ENCODE peak calls at places on chromosomes 1 and 21, in six cellular contexts. One of them, this sample, is unnamed.

GRCh38 chr1:51937112-51937511 is 53.4 kb downstream of the RAB3B start:
- DNase-seq in neural progenitor cell: no peak
- DNase-seq in endodermal cell: no peak
- DNase-seq in ovary: no peak
- DNase-seq in lung: no peak
- DNase-seq in lower lobe of right lung: no peak
- DNase-seq in this sample: no peak

GRCh38 chr1:83055391-83056170 is 943.4 kb downstream of the TTLL7 start:
- DNase-seq in neural progenitor cell: no peak
- DNase-seq in endodermal cell: peak
- DNase-seq in ovary: no peak
- DNase-seq in lung: no peak
- DNase-seq in lower lobe of right lung: no peak
- DNase-seq in this sample: peak

GRCh38 chr1:91901231-91901630 is 15.3 kb upstream of the TGFBR3 start:
- DNase-seq in neural progenitor cell: no peak
- DNase-seq in endodermal cell: no peak
- DNase-seq in ovary: no peak
- DNase-seq in lung: no peak
- DNase-seq in lower lobe of right lung: no peak
- DNase-seq in this sample: no peak

GRCh38 chr1:115794976-115795375 is 26.5 kb upstream of the CASQ2 start:
- DNase-seq in neural progenitor cell: no peak
- DNase-seq in endodermal cell: no peak
- DNase-seq in ovary: no peak
- DNase-seq in lung: no peak
- DNase-seq in lower lobe of right lung: no peak
- DNase-seq in this sample: no peak

GRCh38 chr1:53376041-53376461 is 48.2 kb upstream of the LRP8 start:
- DNase-seq in neural progenitor cell: no peak
- DNase-seq in endodermal cell: peak
- DNase-seq in ovary: no peak
- DNase-seq in lung: no peak
- DNase-seq in lower lobe of right lung: no peak
- DNase-seq in this sample: no peak

GRCh38 chr21:43591468-43592050 is 67.7 kb downstream of the HSF2BP start:
- DNase-seq in neural progenitor cell: no peak
- DNase-seq in endodermal cell: no peak
- DNase-seq in ovary: no peak
- DNase-seq in lung: no peak
- DNase-seq in lower lobe of right lung: no peak
- DNase-seq in this sample: no peak

GRCh38 chr1:6512908-6513280 is 21.4 kb upstream of the PLEKHG5 start:
- DNase-seq in neural progenitor cell: no peak
- DNase-seq in endodermal cell: no peak
- DNase-seq in ovary: no peak
- DNase-seq in lung: no peak
- DNase-seq in lower lobe of right lung: no peak
- DNase-seq in this sample: no peak

GRCh38 chr1:117655220-117655577 is 49.4 kb downstream of the TENT5C start:
- DNase-seq in neural progenitor cell: no peak
- DNase-seq in endodermal cell: no peak
- DNase-seq in ovary: no peak
- DNase-seq in lung: no peak
- DNase-seq in lower lobe of right lung: no peak
- DNase-seq in this sample: peak

GRCh38 chr1:36083635-36084501 is at the start of gene TEKT2:
- DNase-seq in neural progenitor cell: peak
- DNase-seq in endodermal cell: peak
- DNase-seq in ovary: peak
- DNase-seq in lung: peak
- DNase-seq in lower lobe of right lung: no peak
- DNase-seq in this sample: no peak

GRCh38 chr1:226211181-226211580 is 12.3 kb upstream of the MIXL1 start:
- DNase-seq in neural progenitor cell: no peak
- DNase-seq in endodermal cell: peak
- DNase-seq in ovary: no peak
- DNase-seq in lung: no peak
- DNase-seq in lower lobe of right lung: no peak
- DNase-seq in this sample: no peak

GRCh38 chr1:232587141-232588008 is 42.6 kb downstream of the SIPA1L2 start:
- DNase-seq in neural progenitor cell: no peak
- DNase-seq in endodermal cell: no peak
- DNase-seq in ovary: no peak
- DNase-seq in lung: no peak
- DNase-seq in lower lobe of right lung: no peak
- DNase-seq in this sample: no peak

GRCh38 chr1:232591344-232591743 is 38.6 kb downstream of the SIPA1L2 start:
- DNase-seq in neural progenitor cell: peak
- DNase-seq in endodermal cell: no peak
- DNase-seq in ovary: no peak
- DNase-seq in lung: no peak
- DNase-seq in lower lobe of right lung: no peak
- DNase-seq in this sample: no peak

GRCh38 chr1:232589809-232590741 is 39.9 kb downstream of the SIPA1L2 start:
- DNase-seq in neural progenitor cell: no peak
- DNase-seq in endodermal cell: no peak
- DNase-seq in ovary: no peak
- DNase-seq in lung: no peak
- DNase-seq in lower lobe of right lung: peak
- DNase-seq in this sample: no peak

GRCh38 chr1:232590742-232591082 is 39.2 kb downstream of the SIPA1L2 start:
- DNase-seq in neural progenitor cell: no peak
- DNase-seq in endodermal cell: no peak
- DNase-seq in ovary: no peak
- DNase-seq in lung: no peak
- DNase-seq in lower lobe of right lung: no peak
- DNase-seq in this sample: no peak

GRCh38 chr1:232589111-232589808 is 40.7 kb downstream of the SIPA1L2 start:
- DNase-seq in neural progenitor cell: no peak
- DNase-seq in endodermal cell: no peak
- DNase-seq in ovary: no peak
- DNase-seq in lung: no peak
- DNase-seq in lower lobe of right lung: no peak
- DNase-seq in this sample: no peak
- H3K4me3 ChIP-seq in neural progenitor cell: no peak
- H3K4me3 ChIP-seq in endodermal cell: no peak
- H3K4me3 ChIP-seq in ovary: no peak
- H3K4me3 ChIP-seq in lung: no peak
- H3K4me3 ChIP-seq in lower lobe of right lung: no peak
- H3K4me3 ChIP-seq in this sample: no peak

GRCh38 chr21:44969965-44970755 is 30.3 kb downstream of the SLX9 start:
- DNase-seq in neural progenitor cell: no peak
- DNase-seq in endodermal cell: no peak
- DNase-seq in ovary: no peak
- DNase-seq in lung: no peak
- DNase-seq in lower lobe of right lung: no peak
- DNase-seq in this sample: no peak

GRCh38 chr21:44966135-44967081 is 26.6 kb downstream of the SLX9 start:
- DNase-seq in neural progenitor cell: no peak
- DNase-seq in endodermal cell: no peak
- DNase-seq in ovary: peak
- DNase-seq in lung: no peak
- DNase-seq in lower lobe of right lung: peak
- DNase-seq in this sample: no peak

GRCh38 chr21:44969066-44969649 is 29.3 kb downstream of the SLX9 start:
- DNase-seq in neural progenitor cell: no peak
- DNase-seq in endodermal cell: no peak
- DNase-seq in ovary: no peak
- DNase-seq in lung: no peak
- DNase-seq in lower lobe of right lung: no peak
- DNase-seq in this sample: no peak

GRCh38 chr21:44965251-44966022 is 25.6 kb downstream of the SLX9 start:
- DNase-seq in neural progenitor cell: no peak
- DNase-seq in endodermal cell: no peak
- DNase-seq in ovary: no peak
- DNase-seq in lung: no peak
- DNase-seq in lower lobe of right lung: peak
- DNase-seq in this sample: no peak

DNA sequence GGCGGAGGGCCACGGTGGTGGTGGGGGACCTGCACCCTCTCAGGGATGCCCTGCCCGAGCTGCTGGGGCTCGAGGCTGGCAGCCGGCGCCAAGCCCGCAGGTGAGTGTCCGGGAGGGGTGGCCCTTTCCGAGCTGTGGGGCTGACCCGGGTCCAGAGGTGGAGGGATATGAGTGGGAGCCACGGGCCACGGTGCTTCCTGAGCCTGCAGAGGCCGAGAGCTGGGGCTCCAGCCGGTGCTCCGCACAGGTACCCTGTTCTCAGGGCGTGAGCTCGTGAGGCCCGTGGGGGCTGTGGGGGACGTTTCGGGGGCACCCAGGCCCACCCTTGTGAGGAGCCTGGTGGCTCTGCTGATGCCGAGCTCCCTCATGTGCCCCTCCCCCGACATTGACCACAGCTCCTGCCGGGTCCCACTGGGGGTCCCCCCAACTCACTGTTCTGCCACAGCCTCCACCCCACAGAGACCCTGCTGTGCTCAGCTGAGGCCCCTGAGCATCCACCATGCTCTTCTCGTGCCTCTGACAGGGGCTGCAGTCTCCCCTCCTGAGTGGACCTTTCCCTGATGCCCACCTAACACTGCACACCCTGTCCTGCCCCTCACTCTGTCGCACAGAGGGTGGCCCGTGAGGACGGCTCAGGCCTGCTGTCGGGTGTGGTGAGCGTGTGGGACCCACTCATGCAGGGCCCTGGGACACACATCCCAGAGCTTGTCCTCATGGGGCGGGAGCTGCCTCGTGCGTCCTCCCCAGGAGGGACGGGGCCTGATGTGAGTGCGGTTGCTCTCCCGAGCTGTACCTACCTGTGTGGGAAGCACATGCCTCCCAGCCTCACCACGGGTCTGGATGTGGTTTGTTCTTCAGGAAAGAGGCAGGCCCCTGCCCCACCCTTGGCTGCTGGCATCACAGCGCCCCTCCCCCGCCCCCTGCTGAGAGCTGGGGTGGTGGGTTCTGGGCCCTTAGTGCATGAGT is 27.5 kb downstream of the SLX9 start:
- DNase-seq in neural progenitor cell: no peak
- DNase-seq in endodermal cell: no peak
- DNase-seq in ovary: no peak
- DNase-seq in lung: no peak
- DNase-seq in lower lobe of right lung: no peak
- DNase-seq in this sample: no peak
- TF ChIP-seq CTCF in neural progenitor cell: no peak
- TF ChIP-seq CTCF in endodermal cell: no peak
- TF ChIP-seq CTCF in ovary: no peak
- TF ChIP-seq CTCF in lung: no peak
- TF ChIP-seq CTCF in lower lobe of right lung: no peak
- TF ChIP-seq CTCF in this sample: no peak

GRCh38 chr21:41765393-41765950 is 1.4 kb downstream of the RIPK4 start:
- DNase-seq in neural progenitor cell: no peak
- DNase-seq in endodermal cell: peak
- DNase-seq in ovary: no peak
- DNase-seq in lung: no peak
- DNase-seq in lower lobe of right lung: no peak
- DNase-seq in this sample: no peak
- H3K4me3 ChIP-seq in neural progenitor cell: peak
- H3K4me3 ChIP-seq in endodermal cell: peak
- H3K4me3 ChIP-seq in ovary: no peak
- H3K4me3 ChIP-seq in lung: peak
- H3K4me3 ChIP-seq in lower lobe of right lung: peak
- H3K4me3 ChIP-seq in this sample: peak

GRCh38 chr1:111814305-111814628 is 58.6 kb downstream of the DDX20 start:
- DNase-seq in neural progenitor cell: no peak
- DNase-seq in endodermal cell: no peak
- DNase-seq in ovary: no peak
- DNase-seq in lung: no peak
- DNase-seq in lower lobe of right lung: no peak
- DNase-seq in this sample: no peak

GRCh38 chr1:111812306-111812705 is 56.6 kb downstream of the DDX20 start:
- DNase-seq in neural progenitor cell: no peak
- DNase-seq in endodermal cell: no peak
- DNase-seq in ovary: no peak
- DNase-seq in lung: no peak
- DNase-seq in lower lobe of right lung: no peak
- DNase-seq in this sample: no peak

GRCh38 chr1:111811891-111812290 is 56.2 kb downstream of the DDX20 start:
- DNase-seq in neural progenitor cell: no peak
- DNase-seq in endodermal cell: no peak
- DNase-seq in ovary: no peak
- DNase-seq in lung: no peak
- DNase-seq in lower lobe of right lung: no peak
- DNase-seq in this sample: no peak

GRCh38 chr1:111814642-111815041 is 58.9 kb downstream of the DDX20 start:
- DNase-seq in neural progenitor cell: no peak
- DNase-seq in endodermal cell: no peak
- DNase-seq in ovary: no peak
- DNase-seq in lung: no peak
- DNase-seq in lower lobe of right lung: no peak
- DNase-seq in this sample: no peak

DNA sequence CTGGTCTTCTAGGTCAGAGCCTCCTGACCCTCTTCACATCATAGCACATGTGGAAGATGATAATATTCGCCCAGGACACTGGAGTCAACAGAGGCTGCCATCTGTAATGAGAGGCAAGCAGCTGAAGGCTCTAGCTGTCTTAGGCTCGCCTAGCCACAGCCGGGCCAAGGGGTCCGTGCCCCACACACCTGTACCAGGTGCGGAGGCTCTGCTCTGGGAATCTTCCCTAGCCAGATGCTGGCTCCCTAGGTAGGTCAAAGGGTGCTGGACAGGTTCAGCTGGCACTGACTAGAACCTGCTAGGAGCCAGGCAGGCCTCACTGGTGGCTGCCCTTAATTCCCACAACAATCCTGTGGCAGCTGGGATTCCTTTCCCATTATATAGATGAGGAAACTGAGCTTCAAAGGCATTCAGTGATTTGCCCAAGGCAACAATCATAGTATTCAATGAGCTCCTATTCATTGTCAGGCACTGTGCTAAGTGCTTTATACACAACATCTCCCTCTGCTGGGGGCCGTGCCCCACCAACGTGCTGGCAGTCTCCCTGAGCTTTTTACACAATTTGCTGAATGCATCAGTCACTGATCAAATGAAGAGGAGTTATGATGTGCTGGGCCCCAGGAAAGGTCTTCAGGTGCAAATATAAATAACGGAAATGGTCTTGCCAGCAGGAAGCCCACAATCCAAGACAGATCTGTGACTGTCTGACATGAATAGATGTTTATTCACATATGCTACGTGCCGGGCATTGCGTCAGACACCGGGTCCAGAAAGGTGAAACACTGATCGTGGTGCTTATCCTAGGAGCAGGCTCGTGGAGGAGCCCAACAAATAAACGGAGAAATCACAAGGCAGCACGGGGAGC is 58.0 kb downstream of the DDX20 start:
- DNase-seq in neural progenitor cell: peak
- DNase-seq in endodermal cell: no peak
- DNase-seq in ovary: no peak
- DNase-seq in lung: no peak
- DNase-seq in lower lobe of right lung: no peak
- DNase-seq in this sample: no peak
- TF ChIP-seq CTCF in neural progenitor cell: peak
- TF ChIP-seq CTCF in endodermal cell: peak
- TF ChIP-seq CTCF in ovary: no peak
- TF ChIP-seq CTCF in lung: no peak
- TF ChIP-seq CTCF in lower lobe of right lung: no peak
- TF ChIP-seq CTCF in this sample: peak